ENCODE peak calls at places on chromosomes 3 and 15, in five cellular contexts. R is osteoblast, W is A549, S is hepatocyte, H is OCI-LY7. L is an unnamed sample. For H3K9me3, the result is how much of the 10 kb centered on the place peaks cover.

GRCh38 chr3:85853805-85854204 is 895.0 kb downstream of the CADM2 start:
- DNase-seq in R (no peak), W (no peak), H (no peak), S (no peak), L (no peak)

GRCh38 chr3:50375200-50375931 is 16.0 kb upstream of the TMEM115 start:
- DNase-seq in H (peak), S (no peak), W (no peak), R (no peak), L (no peak)

GRCh38 chr15:46892621-46893160 is 824.6 kb upstream of the SEMA6D start:
- DNase-seq in W (no peak), S (no peak), H (no peak), R (peak), L (peak)

GRCh38 chr15:20106026-20106425 is 435.6 kb downstream of the GOLGA6L6 start:
- DNase-seq in H (no peak), R (peak), W (no peak), S (peak), L (no peak)

GRCh38 chr3:58013973-58014649 is 5.9 kb downstream of the FLNB start:
- DNase-seq in H (no peak), S (peak), W (no peak), R (peak), L (peak)

GRCh38 chr3:196080997-196081833 is 675 bp downstream of the TFRC start:
- DNase-seq in W (peak), H (peak), R (peak), S (peak), L (peak)

GRCh38 chr3:24507776-24508422 is 13.2 kb upstream of the THRB start:
- DNase-seq in S (no peak), H (no peak), W (no peak), R (no peak), L (no peak)

GRCh38 chr15:70236306-70237103 is 138.8 kb upstream of the TLE3 start:
- DNase-seq in S (no peak), H (no peak), W (no peak), R (peak), L (peak)

DNA sequence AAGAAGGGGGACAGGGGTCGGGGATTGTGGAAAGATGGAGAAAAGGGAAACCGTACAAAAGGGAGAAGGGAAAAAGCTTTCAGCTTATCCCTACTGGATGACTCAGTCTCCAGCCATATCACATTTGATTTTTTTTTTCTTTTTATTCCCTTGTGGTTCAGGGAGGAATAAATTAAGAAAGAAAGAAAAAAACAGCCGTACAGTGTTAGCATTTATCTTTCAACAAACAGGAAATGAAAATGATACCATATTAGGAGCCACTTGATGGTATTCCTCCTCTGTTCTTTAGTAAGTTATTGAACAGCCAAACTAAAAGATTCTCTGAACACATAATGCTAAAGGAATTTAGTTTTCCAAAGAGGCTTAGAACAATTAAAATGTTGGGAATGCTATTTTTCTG is 594.4 kb downstream of the FOXP1 start:
- DNase-seq in H (no peak), S (no peak), W (no peak), R (no peak), L (peak)
- H3K4me2 ChIP-seq in H (no peak), S (no peak), W (peak), R (peak), L (peak)

GRCh38 chr15:25250011-25250596 is 188.7 kb downstream of the UBE3A start:
- DNase-seq in W (no peak), S (peak), R (peak), H (no peak), L (no peak)

GRCh38 chr15:25248583-25249235 is 190.1 kb downstream of the UBE3A start:
- DNase-seq in W (no peak), H (no peak), S (no peak), R (peak), L (no peak)

GRCh38 chr15:25249236-25250010 is 189.4 kb downstream of the UBE3A start:
- DNase-seq in H (no peak), R (peak), S (no peak), W (no peak), L (no peak)

GRCh38 chr15:25250906-25251622 is 187.8 kb downstream of the UBE3A start:
- DNase-seq in W (no peak), R (peak), S (peak), H (no peak), L (no peak)

DNA sequence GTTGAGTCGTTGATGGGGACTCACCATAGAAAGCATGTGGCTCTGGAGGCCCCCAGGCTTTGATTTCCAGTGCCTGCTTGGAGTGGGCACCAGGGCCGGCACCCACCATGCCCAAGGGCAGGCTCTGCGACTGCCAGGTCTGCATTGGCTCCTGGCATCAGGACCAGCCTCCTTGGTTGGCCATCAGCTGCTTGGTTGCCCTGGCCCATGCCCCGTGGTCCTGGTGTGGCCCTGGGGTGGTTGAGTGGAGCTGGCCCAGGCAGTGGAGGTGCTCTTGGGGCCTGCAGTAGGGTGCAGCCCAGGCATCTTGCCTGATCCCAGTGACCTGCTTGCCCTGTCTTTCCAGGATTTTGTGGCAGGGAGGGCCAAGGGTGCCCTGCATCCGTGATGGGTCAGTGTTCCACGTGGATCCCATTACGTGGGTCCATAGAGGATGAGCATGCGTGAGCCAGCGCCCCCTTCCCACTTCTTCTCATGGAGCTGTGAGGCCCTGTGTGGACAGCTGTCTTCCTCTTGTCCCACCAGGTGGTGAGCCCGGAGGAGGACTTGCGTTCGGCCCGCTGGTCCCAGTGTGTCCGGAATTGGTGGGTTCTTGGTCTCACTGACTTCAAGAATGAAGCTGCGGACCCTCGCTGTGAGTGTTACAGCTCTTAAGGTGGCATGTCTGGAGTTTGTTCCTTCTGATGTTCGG is 187.0 kb downstream of the UBE3A start:
- DNase-seq in S (peak), W (no peak), H (no peak), R (peak), L (no peak)
- H3K9me3 ChIP-seq in S (under half), W (under half), H (under half), R (under half), L (under half)

DNA sequence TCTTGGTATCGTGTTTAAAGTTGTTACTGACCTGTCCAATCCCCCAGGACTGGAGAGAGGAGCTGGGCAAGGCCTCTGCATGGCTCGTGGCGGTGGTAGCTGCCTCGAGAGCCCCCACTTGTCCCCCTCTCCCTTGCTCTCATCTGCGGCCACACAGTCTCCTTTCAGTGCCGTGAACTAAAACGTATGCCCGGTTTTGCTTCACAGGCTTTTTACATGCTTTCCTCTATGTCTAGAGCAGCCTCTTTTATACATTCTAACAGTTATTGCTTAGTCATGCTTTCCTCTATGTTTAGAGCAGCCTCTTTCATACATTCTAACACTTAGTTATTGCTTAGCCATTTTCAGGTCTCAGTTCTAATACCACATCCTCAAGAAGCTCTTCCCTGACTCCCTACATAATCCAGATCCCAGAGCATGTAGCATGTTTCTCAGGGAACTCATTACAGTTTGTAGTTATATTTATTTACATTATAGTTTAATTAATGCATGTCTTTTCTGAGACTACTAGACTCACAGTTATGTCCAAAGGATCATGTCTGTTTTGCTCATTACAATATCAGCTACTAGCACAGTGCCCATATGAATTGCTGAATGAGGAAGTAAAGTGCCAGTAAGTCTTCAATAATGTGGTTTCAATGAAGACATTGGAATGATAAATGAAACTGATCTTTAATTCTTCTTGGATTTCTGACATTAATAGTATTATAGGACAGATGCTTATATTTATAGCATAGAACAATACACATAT is 66.5 kb upstream of the TBL1XR1 start:
- DNase-seq in W (no peak), R (no peak), S (no peak), H (no peak), L (peak)
- H3K4me2 ChIP-seq in W (no peak), R (no peak), S (no peak), H (no peak), L (no peak)

GRCh38 chr3:197239857-197240256 is 58.6 kb downstream of the DLG1 start:
- DNase-seq in W (no peak), S (no peak), H (no peak), R (no peak), L (peak)
- H3K9me3 ChIP-seq in W (under half), S (under half), H (half or more), R (under half), L (under half)

DNA sequence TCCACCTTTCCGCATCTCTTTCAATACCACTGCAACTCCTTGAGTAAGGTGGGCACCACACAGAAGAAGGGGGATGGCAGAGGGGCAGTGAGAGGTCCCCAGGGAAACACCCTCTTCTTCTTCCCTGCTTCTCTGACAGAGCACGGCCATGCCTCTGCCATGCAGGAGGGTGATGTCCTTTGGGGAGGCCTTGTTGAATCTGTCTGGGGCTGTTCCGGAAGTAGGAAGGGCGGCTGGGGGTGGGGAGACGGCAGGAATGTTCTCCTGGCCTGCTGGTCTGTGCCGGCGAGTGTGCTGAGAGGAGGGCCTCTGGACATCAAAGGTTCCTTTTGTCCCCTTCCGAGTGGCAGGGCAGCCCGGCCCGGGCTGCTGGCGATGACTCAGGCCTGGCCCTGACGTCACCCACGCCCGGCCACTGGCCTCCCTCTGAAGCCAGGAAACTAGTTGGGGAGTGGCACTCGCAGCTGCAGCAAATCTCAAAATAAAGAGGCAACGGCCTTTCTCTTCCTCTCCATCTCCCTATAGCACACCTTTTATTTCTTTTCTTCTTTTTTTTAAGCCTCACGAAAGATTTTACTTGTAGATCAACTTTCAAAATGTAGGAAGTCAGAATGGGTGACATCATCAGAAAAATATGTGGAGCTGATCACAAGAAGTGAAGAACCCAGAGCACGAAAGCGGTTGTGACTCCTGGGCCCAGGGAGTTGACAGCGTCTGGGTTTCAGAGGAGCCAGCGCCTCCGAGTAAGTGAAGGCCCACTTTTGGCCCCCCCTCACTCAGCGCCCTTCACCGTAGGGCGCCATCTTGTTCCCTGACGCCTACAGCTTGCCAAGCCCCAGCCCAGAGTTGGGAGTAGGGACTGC is at the start of gene ZBTB38:
- DNase-seq in W (peak), S (peak), R (peak), H (no peak), L (peak)
- H3K4me2 ChIP-seq in W (peak), S (peak), R (peak), H (no peak), L (peak)

GRCh38 chr3:127252446-127252845 is 35.4 kb downstream of the PRR20G start:
- DNase-seq in S (no peak), R (no peak), W (no peak), H (no peak), L (no peak)

GRCh38 chr3:127253491-127253890 is 34.4 kb downstream of the PRR20G start:
- DNase-seq in S (no peak), W (no peak), H (no peak), R (no peak), L (no peak)

GRCh38 chr3:127254001-127254400 is 33.8 kb downstream of the PRR20G start:
- DNase-seq in S (no peak), W (no peak), R (no peak), H (no peak), L (no peak)

GRCh38 chr3:127247292-127247691 is 40.6 kb downstream of the PRR20G start:
- DNase-seq in H (peak), R (no peak), W (no peak), S (no peak), L (no peak)

GRCh38 chr3:127250032-127250431 is 37.8 kb downstream of the PRR20G start:
- DNase-seq in W (no peak), H (no peak), S (no peak), R (no peak), L (no peak)
- H3K9me3 ChIP-seq in W (under half), H (under half), S (under half), R (under half), L (under half)

GRCh38 chr3:148221303-148221702 is 476.4 kb upstream of the AGTR1 start:
- DNase-seq in H (no peak), R (no peak), S (no peak), W (no peak), L (no peak)

GRCh38 chr3:148219995-148220394 is 477.7 kb upstream of the AGTR1 start:
- DNase-seq in S (no peak), W (no peak), H (no peak), R (no peak), L (no peak)

GRCh38 chr3:148214695-148215094 is 483.0 kb upstream of the AGTR1 start:
- DNase-seq in R (no peak), S (no peak), H (no peak), W (no peak), L (no peak)

GRCh38 chr3:148223266-148223665 is 474.4 kb upstream of the AGTR1 start:
- DNase-seq in R (no peak), H (no peak), W (no peak), S (no peak), L (no peak)

DNA sequence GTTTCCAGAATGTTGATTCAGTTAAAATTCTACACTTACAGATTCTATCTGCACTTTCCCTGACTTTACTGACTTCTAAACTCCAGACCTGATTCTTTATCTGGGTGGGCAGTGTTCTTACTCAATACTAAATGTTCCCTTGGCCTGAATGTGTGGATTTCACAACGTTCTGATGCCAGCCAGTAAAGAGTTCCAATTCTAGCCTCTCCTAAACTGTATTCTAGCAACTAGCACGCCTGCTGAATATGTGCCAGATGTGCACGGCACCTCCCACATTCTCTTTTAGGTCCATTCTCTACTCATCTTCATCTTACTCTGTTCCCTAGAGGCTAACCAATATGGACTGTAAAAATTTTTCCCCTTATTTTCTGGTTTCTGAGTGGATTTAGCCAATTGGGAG is 479.5 kb upstream of the AGTR1 start:
- DNase-seq in S (no peak), R (no peak), W (no peak), H (no peak), L (no peak)
- H3K4me2 ChIP-seq in S (no peak), R (no peak), W (no peak), H (no peak), L (no peak)

GRCh38 chr3:147412917-147413711 is 3.9 kb downstream of the ZIC1 start:
- DNase-seq in R (peak), S (no peak), H (no peak), W (no peak), L (no peak)
- H3K9me3 ChIP-seq in R (under half), S (under half), H (under half), W (under half), L (under half)

GRCh38 chr3:172174396-172175253 is 135.2 kb downstream of the FNDC3B start:
- DNase-seq in S (no peak), R (no peak), H (no peak), W (no peak), L (peak)
- H3K4me2 ChIP-seq in S (no peak), R (no peak), H (no peak), W (peak), L (no peak)

DNA sequence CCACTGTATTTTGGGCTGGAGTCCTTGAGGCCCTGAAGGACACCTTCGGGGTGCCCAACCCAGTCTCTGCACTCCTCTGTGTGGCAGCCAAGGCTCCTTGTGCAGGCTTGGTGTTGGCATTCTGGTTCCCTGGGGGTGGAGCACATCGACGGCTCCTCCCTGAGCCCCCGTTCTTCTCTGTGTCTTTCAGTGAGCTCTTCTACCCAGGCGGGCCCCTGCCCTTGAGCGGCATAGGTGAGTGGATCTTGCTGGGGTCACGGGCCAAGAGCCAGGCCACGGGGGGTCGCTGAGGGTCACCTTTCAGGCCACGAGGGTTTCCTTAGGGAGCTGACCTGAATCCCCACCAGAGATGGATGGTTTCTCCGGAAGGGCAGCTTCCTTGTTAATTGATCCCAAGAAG is 234.8 kb downstream of the SNRPN start:
- DNase-seq in W (no peak), S (no peak), R (peak), H (no peak), L (no peak)
- H3K9me3 ChIP-seq in W (under half), S (under half), R (under half), H (under half), L (under half)